ENCODE peak calls at places on chromosomes 1 and 21, in nine cellular contexts. One of them, this sample, is unnamed.

GRCh38 chr1:68051475-68051874 is 1.0 kb upstream of the DIRAS3 start:
- DNase-seq in heart left ventricle: peak; percentile 72
- DNase-seq in lower lobe of right lung: no peak
- DNase-seq in mucosa of descending colon: no peak
- DNase-seq in neural crest cell: peak; percentile 24
- DNase-seq in lower leg skin: no peak
- DNase-seq in neuronal stem cell: peak; percentile 23
- DNase-seq in germinal center: no peak
- DNase-seq in upper lobe of right lung: no peak
- DNase-seq in this sample: peak; percentile 54

GRCh38 chr1:76868916-76869315 is 1.6 kb downstream of the ST6GALNAC5 start:
- DNase-seq in neuronal stem cell: peak; percentile 15
- DNase-seq in germinal center: no peak
- DNase-seq in heart left ventricle: no peak
- DNase-seq in lower leg skin: peak; percentile 85
- DNase-seq in lower lobe of right lung: peak; percentile 44
- DNase-seq in neural crest cell: peak; percentile 20
- DNase-seq in mucosa of descending colon: peak; percentile 45
- DNase-seq in upper lobe of right lung: no peak
- DNase-seq in this sample: no peak

GRCh38 chr1:154556422-154556821 is 2.0 kb downstream of the UBE2Q1 start:
- DNase-seq in lower leg skin: no peak
- DNase-seq in neuronal stem cell: no peak
- DNase-seq in germinal center: no peak
- DNase-seq in upper lobe of right lung: no peak
- DNase-seq in neural crest cell: no peak
- DNase-seq in heart left ventricle: peak; percentile 53
- DNase-seq in lower lobe of right lung: no peak
- DNase-seq in mucosa of descending colon: no peak
- DNase-seq in this sample: no peak

GRCh38 chr1:230745071-230745470 is 2.1 kb upstream of the CAPN9 start:
- DNase-seq in neural crest cell: no peak
- DNase-seq in germinal center: no peak
- DNase-seq in neuronal stem cell: no peak
- DNase-seq in upper lobe of right lung: no peak
- DNase-seq in mucosa of descending colon: no peak
- DNase-seq in lower leg skin: no peak
- DNase-seq in lower lobe of right lung: no peak
- DNase-seq in heart left ventricle: no peak
- DNase-seq in this sample: no peak

GRCh38 chr1:83034846-83035245 is 964.1 kb downstream of the TTLL7 start:
- DNase-seq in lower leg skin: no peak
- DNase-seq in neural crest cell: no peak
- DNase-seq in neuronal stem cell: no peak
- DNase-seq in mucosa of descending colon: no peak
- DNase-seq in heart left ventricle: no peak
- DNase-seq in upper lobe of right lung: no peak
- DNase-seq in lower lobe of right lung: no peak
- DNase-seq in germinal center: no peak
- DNase-seq in this sample: no peak

GRCh38 chr1:17531682-17532487 is 7.6 kb upstream of the ARHGEF10L start:
- DNase-seq in neuronal stem cell: no peak
- DNase-seq in mucosa of descending colon: peak; percentile 85
- DNase-seq in heart left ventricle: peak; percentile 90
- DNase-seq in germinal center: no peak
- DNase-seq in lower leg skin: peak; percentile 88
- DNase-seq in neural crest cell: no peak
- DNase-seq in upper lobe of right lung: no peak
- DNase-seq in lower lobe of right lung: no peak
- DNase-seq in this sample: peak; percentile 87

GRCh38 chr1:32239790-32240139 is 7.3 kb upstream of the FAM167B start:
- DNase-seq in germinal center: no peak
- DNase-seq in lower lobe of right lung: no peak
- DNase-seq in lower leg skin: no peak
- DNase-seq in upper lobe of right lung: no peak
- DNase-seq in heart left ventricle: peak; percentile 28
- DNase-seq in neural crest cell: no peak
- DNase-seq in mucosa of descending colon: peak; percentile 65
- DNase-seq in neuronal stem cell: no peak
- DNase-seq in this sample: peak; percentile 54

GRCh38 chr21:44024895-44025353 is 12.8 kb downstream of the TRAPPC10 start:
- DNase-seq in germinal center: no peak
- DNase-seq in heart left ventricle: peak; percentile 70
- DNase-seq in upper lobe of right lung: no peak
- DNase-seq in mucosa of descending colon: no peak
- DNase-seq in lower lobe of right lung: peak; percentile 68
- DNase-seq in lower leg skin: no peak
- DNase-seq in neural crest cell: no peak
- DNase-seq in neuronal stem cell: no peak
- DNase-seq in this sample: peak; percentile 73

GRCh38 chr1:27605796-27606707 is 2.1 kb upstream of the AHDC1 start:
- DNase-seq in heart left ventricle: peak; percentile 65
- DNase-seq in neural crest cell: peak; percentile 62
- DNase-seq in mucosa of descending colon: no peak
- DNase-seq in upper lobe of right lung: no peak
- DNase-seq in germinal center: peak; percentile 43
- DNase-seq in neuronal stem cell: peak; percentile 83
- DNase-seq in lower leg skin: no peak
- DNase-seq in lower lobe of right lung: no peak
- DNase-seq in this sample: no peak

GRCh38 chr1:157348538-157349480 is 203.5 kb downstream of the FCRL5 start:
- DNase-seq in upper lobe of right lung: no peak
- DNase-seq in neuronal stem cell: no peak
- DNase-seq in lower leg skin: no peak
- DNase-seq in heart left ventricle: no peak
- DNase-seq in mucosa of descending colon: no peak
- DNase-seq in neural crest cell: no peak
- DNase-seq in germinal center: no peak
- DNase-seq in lower lobe of right lung: no peak
- DNase-seq in this sample: no peak

GRCh38 chr1:228081578-228082259 is 789 bp upstream of the ARF1 start:
- DNase-seq in mucosa of descending colon: peak; percentile 63
- DNase-seq in upper lobe of right lung: peak; percentile 65
- DNase-seq in lower leg skin: no peak
- DNase-seq in heart left ventricle: peak; percentile 39
- DNase-seq in lower lobe of right lung: peak; percentile 51
- DNase-seq in germinal center: no peak
- DNase-seq in neural crest cell: no peak
- DNase-seq in neuronal stem cell: peak; percentile 40
- DNase-seq in this sample: peak; percentile 19

GRCh38 chr1:219171192-219171935 is 2.3 kb upstream of the LYPLAL1 start:
- DNase-seq in mucosa of descending colon: no peak
- DNase-seq in lower leg skin: no peak
- DNase-seq in heart left ventricle: no peak
- DNase-seq in neuronal stem cell: no peak
- DNase-seq in lower lobe of right lung: no peak
- DNase-seq in neural crest cell: no peak
- DNase-seq in germinal center: no peak
- DNase-seq in upper lobe of right lung: no peak
- DNase-seq in this sample: no peak

GRCh38 chr1:53636621-53637171 is 102.3 kb downstream of the GLIS1 start:
- DNase-seq in upper lobe of right lung: peak; percentile 58
- DNase-seq in neural crest cell: no peak
- DNase-seq in lower leg skin: peak; percentile 82
- DNase-seq in mucosa of descending colon: peak; percentile 21
- DNase-seq in germinal center: no peak
- DNase-seq in heart left ventricle: no peak
- DNase-seq in lower lobe of right lung: no peak
- DNase-seq in neuronal stem cell: no peak
- DNase-seq in this sample: no peak

GRCh38 chr1:40987439-40988276 is 8.2 kb downstream of the CTPS1 start:
- DNase-seq in neuronal stem cell: no peak
- DNase-seq in neural crest cell: no peak
- DNase-seq in lower leg skin: no peak
- DNase-seq in heart left ventricle: no peak
- DNase-seq in germinal center: no peak
- DNase-seq in lower lobe of right lung: no peak
- DNase-seq in mucosa of descending colon: no peak
- DNase-seq in upper lobe of right lung: no peak
- DNase-seq in this sample: no peak

GRCh38 chr1:78437393-78437792 is 53.4 kb upstream of the PTGFR start:
- DNase-seq in upper lobe of right lung: no peak
- DNase-seq in germinal center: no peak
- DNase-seq in mucosa of descending colon: no peak
- DNase-seq in lower lobe of right lung: no peak
- DNase-seq in neuronal stem cell: no peak
- DNase-seq in neural crest cell: no peak
- DNase-seq in heart left ventricle: no peak
- DNase-seq in lower leg skin: no peak
- DNase-seq in this sample: no peak

GRCh38 chr1:107821340-107821739 is 143.6 kb downstream of the VAV3 start:
- DNase-seq in upper lobe of right lung: no peak
- DNase-seq in neural crest cell: no peak
- DNase-seq in neuronal stem cell: no peak
- DNase-seq in mucosa of descending colon: no peak
- DNase-seq in heart left ventricle: no peak
- DNase-seq in germinal center: no peak
- DNase-seq in lower lobe of right lung: no peak
- DNase-seq in lower leg skin: no peak
- DNase-seq in this sample: no peak

GRCh38 chr1:119475866-119476439 is 31.1 kb upstream of the HSD3B1 start:
- DNase-seq in neural crest cell: peak; percentile 41
- DNase-seq in lower lobe of right lung: peak; percentile 63
- DNase-seq in mucosa of descending colon: peak; percentile 62
- DNase-seq in neuronal stem cell: peak; percentile 37
- DNase-seq in lower leg skin: no peak
- DNase-seq in germinal center: peak; percentile 40
- DNase-seq in heart left ventricle: no peak
- DNase-seq in upper lobe of right lung: peak; percentile 73
- DNase-seq in this sample: no peak

GRCh38 chr1:147748687-147749350 is 11.6 kb downstream of the GJA5 start:
- DNase-seq in germinal center: no peak
- DNase-seq in lower lobe of right lung: no peak
- DNase-seq in neuronal stem cell: no peak
- DNase-seq in mucosa of descending colon: no peak
- DNase-seq in neural crest cell: no peak
- DNase-seq in heart left ventricle: peak; percentile 76
- DNase-seq in lower leg skin: no peak
- DNase-seq in upper lobe of right lung: no peak
- DNase-seq in this sample: no peak

GRCh38 chr21:38925923-38926322 is 120.2 kb downstream of the ETS2 start:
- DNase-seq in upper lobe of right lung: peak; percentile 71
- DNase-seq in lower lobe of right lung: no peak
- DNase-seq in mucosa of descending colon: peak; percentile 70
- DNase-seq in heart left ventricle: peak; percentile 74
- DNase-seq in neural crest cell: no peak
- DNase-seq in germinal center: no peak
- DNase-seq in lower leg skin: peak; percentile 91
- DNase-seq in neuronal stem cell: no peak
- DNase-seq in this sample: peak; percentile 83

GRCh38 chr1:90838720-90839119 is 121.6 kb upstream of the BARHL2 start:
- DNase-seq in upper lobe of right lung: no peak
- DNase-seq in neuronal stem cell: no peak
- DNase-seq in neural crest cell: no peak
- DNase-seq in heart left ventricle: no peak
- DNase-seq in germinal center: no peak
- DNase-seq in mucosa of descending colon: no peak
- DNase-seq in lower lobe of right lung: no peak
- DNase-seq in lower leg skin: no peak
- DNase-seq in this sample: no peak

GRCh38 chr1:19511117-19511516 is 25.8 kb upstream of the CAPZB start:
- DNase-seq in mucosa of descending colon: no peak
- DNase-seq in neural crest cell: no peak
- DNase-seq in upper lobe of right lung: no peak
- DNase-seq in heart left ventricle: no peak
- DNase-seq in lower lobe of right lung: no peak
- DNase-seq in lower leg skin: no peak
- DNase-seq in germinal center: no peak
- DNase-seq in neuronal stem cell: no peak
- DNase-seq in this sample: no peak

GRCh38 chr21:32340863-32341848 is 42.5 kb downstream of the MRAP start:
- DNase-seq in lower leg skin: peak; percentile 23
- DNase-seq in germinal center: no peak
- DNase-seq in neural crest cell: no peak
- DNase-seq in lower lobe of right lung: no peak
- DNase-seq in mucosa of descending colon: no peak
- DNase-seq in heart left ventricle: no peak
- DNase-seq in upper lobe of right lung: no peak
- DNase-seq in neuronal stem cell: no peak
- DNase-seq in this sample: no peak

GRCh38 chr21:38297193-38297592 is 40.4 kb downstream of the KCNJ15 start:
- DNase-seq in lower leg skin: no peak
- DNase-seq in upper lobe of right lung: no peak
- DNase-seq in neuronal stem cell: no peak
- DNase-seq in lower lobe of right lung: no peak
- DNase-seq in germinal center: no peak
- DNase-seq in neural crest cell: no peak
- DNase-seq in heart left ventricle: no peak
- DNase-seq in mucosa of descending colon: no peak
- DNase-seq in this sample: no peak